ENCODE peak calls at places on chromosomes 3 and 15, in five cellular contexts. One of them, this sample, is unnamed.

GRCh38 chr15:67140078-67140833 is 74.9 kb downstream of the SMAD3 start:
- DNase-seq in NCI-H1092 treated with DMSO at 0.1 percent for 48 hours: no peak
- DNase-seq in dermis blood vessel endothelial cell: no peak
- DNase-seq in dermis microvascular lymphatic vessel endothelial cell: no peak
- DNase-seq in GDM1: no peak
- DNase-seq in this sample: no peak

GRCh38 chr15:32818758-32819405 is 101.1 kb downstream of the GREM1 start:
- DNase-seq in dermis blood vessel endothelial cell: no peak
- DNase-seq in dermis microvascular lymphatic vessel endothelial cell: no peak
- DNase-seq in NCI-H1092 treated with DMSO at 0.1 percent for 48 hours: peak; percentile 42
- DNase-seq in GDM1: no peak
- DNase-seq in this sample: peak; percentile 69

GRCh38 chr3:120567370-120568197 is 28.6 kb upstream of the NDUFB4 start:
- DNase-seq in dermis blood vessel endothelial cell: peak; percentile 65
- DNase-seq in dermis microvascular lymphatic vessel endothelial cell: no peak
- DNase-seq in NCI-H1092 treated with DMSO at 0.1 percent for 48 hours: peak; percentile 58
- DNase-seq in GDM1: no peak
- DNase-seq in this sample: peak; percentile 51

GRCh38 chr15:56215769-56216168 is 27.9 kb downstream of the RFX7 start:
- DNase-seq in NCI-H1092 treated with DMSO at 0.1 percent for 48 hours: peak; percentile 4
- DNase-seq in dermis microvascular lymphatic vessel endothelial cell: no peak
- DNase-seq in GDM1: no peak
- DNase-seq in dermis blood vessel endothelial cell: no peak
- DNase-seq in this sample: peak; percentile 28

GRCh38 chr15:64144192-64144564 is 7.4 kb upstream of the SNX22 start:
- DNase-seq in dermis blood vessel endothelial cell: no peak
- DNase-seq in NCI-H1092 treated with DMSO at 0.1 percent for 48 hours: no peak
- DNase-seq in GDM1: no peak
- DNase-seq in dermis microvascular lymphatic vessel endothelial cell: no peak
- DNase-seq in this sample: no peak

GRCh38 chr3:122930371-122930997 is 97.1 kb downstream of the SEMA5B start:
- DNase-seq in NCI-H1092 treated with DMSO at 0.1 percent for 48 hours: no peak
- DNase-seq in GDM1: no peak
- DNase-seq in dermis blood vessel endothelial cell: no peak
- DNase-seq in dermis microvascular lymphatic vessel endothelial cell: no peak
- DNase-seq in this sample: no peak

GRCh38 chr3:69009559-69010410 is 3.7 kb downstream of the EOGT start:
- DNase-seq in dermis blood vessel endothelial cell: peak; percentile 59
- DNase-seq in dermis microvascular lymphatic vessel endothelial cell: peak; percentile 42
- DNase-seq in NCI-H1092 treated with DMSO at 0.1 percent for 48 hours: no peak
- DNase-seq in GDM1: no peak
- DNase-seq in this sample: no peak

GRCh38 chr15:47471020-47471419 is 246.3 kb upstream of the SEMA6D start:
- DNase-seq in dermis microvascular lymphatic vessel endothelial cell: no peak
- DNase-seq in NCI-H1092 treated with DMSO at 0.1 percent for 48 hours: no peak
- DNase-seq in GDM1: no peak
- DNase-seq in dermis blood vessel endothelial cell: no peak
- DNase-seq in this sample: no peak

GRCh38 chr15:28890711-28891495 is 5.1 kb downstream of the APBA2 start:
- DNase-seq in dermis microvascular lymphatic vessel endothelial cell: no peak
- DNase-seq in dermis blood vessel endothelial cell: no peak
- DNase-seq in NCI-H1092 treated with DMSO at 0.1 percent for 48 hours: no peak
- DNase-seq in GDM1: no peak
- DNase-seq in this sample: no peak

GRCh38 chr3:27560484-27561056 is 76.4 kb upstream of the SLC4A7 start:
- DNase-seq in GDM1: no peak
- DNase-seq in dermis blood vessel endothelial cell: no peak
- DNase-seq in NCI-H1092 treated with DMSO at 0.1 percent for 48 hours: no peak
- DNase-seq in dermis microvascular lymphatic vessel endothelial cell: no peak
- DNase-seq in this sample: no peak

GRCh38 chr3:158539414-158540014 is 31.5 kb upstream of the MLF1 start:
- DNase-seq in NCI-H1092 treated with DMSO at 0.1 percent for 48 hours: peak; percentile 45
- DNase-seq in dermis blood vessel endothelial cell: peak; percentile 82
- DNase-seq in dermis microvascular lymphatic vessel endothelial cell: peak; percentile 67
- DNase-seq in GDM1: peak; percentile 20
- DNase-seq in this sample: peak; percentile 59

GRCh38 chr3:50605901-50606326 is 5.7 kb downstream of the CISH start:
- DNase-seq in dermis microvascular lymphatic vessel endothelial cell: no peak
- DNase-seq in NCI-H1092 treated with DMSO at 0.1 percent for 48 hours: no peak
- DNase-seq in GDM1: no peak
- DNase-seq in dermis blood vessel endothelial cell: no peak
- DNase-seq in this sample: no peak

GRCh38 chr15:34039506-34040123 is 611 bp upstream of the AVEN start:
- DNase-seq in dermis microvascular lymphatic vessel endothelial cell: no peak
- DNase-seq in GDM1: peak; percentile 14
- DNase-seq in NCI-H1092 treated with DMSO at 0.1 percent for 48 hours: peak; percentile 10
- DNase-seq in dermis blood vessel endothelial cell: peak; percentile 16
- DNase-seq in this sample: no peak

GRCh38 chr3:163132111-163132510 is 1635.5 kb downstream of the OTOL1 start:
- DNase-seq in dermis blood vessel endothelial cell: no peak
- DNase-seq in dermis microvascular lymphatic vessel endothelial cell: no peak
- DNase-seq in NCI-H1092 treated with DMSO at 0.1 percent for 48 hours: no peak
- DNase-seq in GDM1: no peak
- DNase-seq in this sample: no peak

GRCh38 chr3:20056727-20057611 is 16.7 kb downstream of the KAT2B start:
- DNase-seq in GDM1: no peak
- DNase-seq in NCI-H1092 treated with DMSO at 0.1 percent for 48 hours: no peak
- DNase-seq in dermis microvascular lymphatic vessel endothelial cell: peak; percentile 44
- DNase-seq in dermis blood vessel endothelial cell: peak; percentile 82
- DNase-seq in this sample: no peak

GRCh38 chr15:38560456-38560926 is 4.1 kb downstream of the RASGRP1 start:
- DNase-seq in GDM1: no peak
- DNase-seq in dermis microvascular lymphatic vessel endothelial cell: no peak
- DNase-seq in dermis blood vessel endothelial cell: no peak
- DNase-seq in NCI-H1092 treated with DMSO at 0.1 percent for 48 hours: no peak
- DNase-seq in this sample: no peak

This sample was measured in A673.